ENCODE peak calls at places on chromosome 1, in five cellular contexts. One of them, this sample, is unnamed.

GRCh38 chr1:97190326-97190725 is 468.7 kb downstream of the PTBP2 start:
- DNase-seq in right lobe of liver: no peak
- DNase-seq in A549: no peak
- DNase-seq in fibroblast of lung: peak; percentile 84
- DNase-seq in sigmoid colon: no peak
- DNase-seq in this sample: peak; percentile 27

GRCh38 chr1:8024329-8024728 is 1.8 kb downstream of the ERRFI1 start:
- DNase-seq in right lobe of liver: no peak
- DNase-seq in A549: no peak
- DNase-seq in fibroblast of lung: peak; percentile 8
- DNase-seq in sigmoid colon: no peak
- DNase-seq in this sample: no peak

GRCh38 chr1:214567481-214567980 is 16.1 kb upstream of the PTPN14 start:
- DNase-seq in sigmoid colon: no peak
- DNase-seq in right lobe of liver: no peak
- DNase-seq in fibroblast of lung: no peak
- DNase-seq in A549: no peak
- DNase-seq in this sample: no peak

GRCh38 chr1:229990326-229990725 is 76.7 kb upstream of the GALNT2 start:
- DNase-seq in right lobe of liver: no peak
- DNase-seq in A549: no peak
- DNase-seq in sigmoid colon: no peak
- DNase-seq in fibroblast of lung: no peak
- DNase-seq in this sample: no peak

GRCh38 chr1:205950280-205950679 is 7.0 kb upstream of the SLC26A9 start:
- DNase-seq in A549: no peak
- DNase-seq in right lobe of liver: no peak
- DNase-seq in sigmoid colon: peak; percentile 70
- DNase-seq in fibroblast of lung: peak; percentile 81
- DNase-seq in this sample: no peak

GRCh38 chr1:43274125-43274803 is 4.5 kb downstream of the TMEM125 start:
- DNase-seq in fibroblast of lung: peak; percentile 36
- DNase-seq in right lobe of liver: peak; percentile 18
- DNase-seq in A549: peak; percentile 17
- DNase-seq in sigmoid colon: peak; percentile 60
- DNase-seq in this sample: no peak

GRCh38 chr1:172938676-172939075 is 112.1 kb downstream of the TNFSF18 start:
- DNase-seq in fibroblast of lung: peak; percentile 63
- DNase-seq in right lobe of liver: no peak
- DNase-seq in sigmoid colon: no peak
- DNase-seq in A549: no peak
- DNase-seq in this sample: no peak

GRCh38 chr1:226737819-226738420 is 1.2 kb downstream of the ITPKB start:
- DNase-seq in A549: peak; percentile 27
- DNase-seq in fibroblast of lung: peak; percentile 51
- DNase-seq in sigmoid colon: peak; percentile 83
- DNase-seq in right lobe of liver: peak; percentile 54
- DNase-seq in this sample: no peak

GRCh38 chr1:53943490-53944043 is 1.9 kb downstream of the IFT25 start:
- DNase-seq in sigmoid colon: no peak
- DNase-seq in A549: no peak
- DNase-seq in fibroblast of lung: no peak
- DNase-seq in right lobe of liver: no peak
- DNase-seq in this sample: no peak

GRCh38 chr1:160362168-160362941 is 4.5 kb upstream of the NHLH1 start:
- DNase-seq in fibroblast of lung: no peak
- DNase-seq in sigmoid colon: no peak
- DNase-seq in right lobe of liver: no peak
- DNase-seq in A549: no peak
- DNase-seq in this sample: no peak
- H3K27ac ChIP-seq in fibroblast of lung: no peak overlapping the region
- H3K27ac ChIP-seq in sigmoid colon: no peak overlapping the region
- H3K27ac ChIP-seq in right lobe of liver: no peak overlapping the region
- H3K27ac ChIP-seq in A549: peak overlapping the region; percentile 42
- H3K27ac ChIP-seq in this sample: no peak overlapping the region

GRCh38 chr1:223834660-223835263 is 11.0 kb downstream of the TP53BP2 start:
- DNase-seq in sigmoid colon: no peak
- DNase-seq in right lobe of liver: no peak
- DNase-seq in fibroblast of lung: peak; percentile 67
- DNase-seq in A549: no peak
- DNase-seq in this sample: no peak
- H3K27ac ChIP-seq in sigmoid colon: peak overlapping the region; percentile 39
- H3K27ac ChIP-seq in right lobe of liver: peak overlapping the region; percentile 78
- H3K27ac ChIP-seq in fibroblast of lung: peak overlapping the region; percentile 75
- H3K27ac ChIP-seq in A549: no peak overlapping the region
- H3K27ac ChIP-seq in this sample: peak overlapping the region; percentile 18

GRCh38 chr1:202165942-202166843 is 5.8 kb upstream of the PTPN7 start:
- DNase-seq in sigmoid colon: no peak
- DNase-seq in fibroblast of lung: peak; percentile 26
- DNase-seq in A549: no peak
- DNase-seq in right lobe of liver: no peak
- DNase-seq in this sample: no peak
- H3K27ac ChIP-seq in sigmoid colon: no peak overlapping the region
- H3K27ac ChIP-seq in fibroblast of lung: no peak overlapping the region
- H3K27ac ChIP-seq in A549: no peak overlapping the region
- H3K27ac ChIP-seq in right lobe of liver: no peak overlapping the region
- H3K27ac ChIP-seq in this sample: no peak overlapping the region

DNA sequence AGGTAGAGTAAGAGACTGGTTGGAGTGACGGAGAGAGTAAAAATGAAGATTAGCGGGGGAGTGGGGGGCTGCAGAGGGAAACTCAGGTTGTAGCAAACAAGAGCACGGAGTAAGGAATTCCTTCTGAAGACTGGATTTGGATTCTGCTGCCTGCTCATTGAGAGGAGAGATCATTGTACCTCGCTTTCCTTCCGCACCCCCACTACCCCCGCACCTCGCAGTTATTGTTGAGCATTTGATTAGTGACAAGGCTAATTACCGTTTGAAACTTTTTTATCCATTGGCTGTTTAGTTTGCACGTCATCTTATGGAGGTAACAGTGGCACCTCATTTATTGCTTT is 463 bp downstream of the PRPF3 start:
- DNase-seq in fibroblast of lung: peak; percentile 3
- DNase-seq in sigmoid colon: no peak
- DNase-seq in right lobe of liver: no peak
- DNase-seq in A549: no peak
- DNase-seq in this sample: no peak
- H3K27ac ChIP-seq in fibroblast of lung: peak overlapping the region; percentile 67
- H3K27ac ChIP-seq in sigmoid colon: peak overlapping the region; percentile 91
- H3K27ac ChIP-seq in right lobe of liver: peak overlapping the region; percentile 77
- H3K27ac ChIP-seq in A549: peak overlapping the region; percentile 93
- H3K27ac ChIP-seq in this sample: peak overlapping the region; percentile 82

DNA sequence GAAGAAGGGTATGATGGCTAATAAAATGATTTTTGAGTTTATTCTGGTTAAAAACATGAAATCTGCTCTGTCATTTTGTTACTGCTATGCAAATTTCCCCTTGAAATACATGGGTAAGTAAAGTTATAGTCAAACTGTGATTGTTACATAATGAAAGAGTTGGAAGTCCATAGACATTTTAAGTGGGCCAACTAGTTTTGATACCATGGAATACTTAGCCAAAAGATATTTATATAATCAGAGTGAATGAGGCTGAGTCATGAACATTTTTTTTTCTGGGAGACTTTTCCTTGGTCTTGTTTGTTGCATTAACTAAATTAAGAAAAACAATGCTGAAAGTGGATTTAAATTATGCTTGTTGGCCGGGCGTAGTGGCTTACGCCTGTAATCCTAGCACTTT is 58.2 kb upstream of the MPC2 start:
- DNase-seq in A549: no peak
- DNase-seq in fibroblast of lung: peak; percentile 11
- DNase-seq in right lobe of liver: no peak
- DNase-seq in sigmoid colon: no peak
- DNase-seq in this sample: no peak
- H3K27ac ChIP-seq in A549: no peak overlapping the region
- H3K27ac ChIP-seq in fibroblast of lung: no peak overlapping the region
- H3K27ac ChIP-seq in right lobe of liver: peak overlapping the region; percentile 58
- H3K27ac ChIP-seq in sigmoid colon: no peak overlapping the region
- H3K27ac ChIP-seq in this sample: no peak overlapping the region

DNA sequence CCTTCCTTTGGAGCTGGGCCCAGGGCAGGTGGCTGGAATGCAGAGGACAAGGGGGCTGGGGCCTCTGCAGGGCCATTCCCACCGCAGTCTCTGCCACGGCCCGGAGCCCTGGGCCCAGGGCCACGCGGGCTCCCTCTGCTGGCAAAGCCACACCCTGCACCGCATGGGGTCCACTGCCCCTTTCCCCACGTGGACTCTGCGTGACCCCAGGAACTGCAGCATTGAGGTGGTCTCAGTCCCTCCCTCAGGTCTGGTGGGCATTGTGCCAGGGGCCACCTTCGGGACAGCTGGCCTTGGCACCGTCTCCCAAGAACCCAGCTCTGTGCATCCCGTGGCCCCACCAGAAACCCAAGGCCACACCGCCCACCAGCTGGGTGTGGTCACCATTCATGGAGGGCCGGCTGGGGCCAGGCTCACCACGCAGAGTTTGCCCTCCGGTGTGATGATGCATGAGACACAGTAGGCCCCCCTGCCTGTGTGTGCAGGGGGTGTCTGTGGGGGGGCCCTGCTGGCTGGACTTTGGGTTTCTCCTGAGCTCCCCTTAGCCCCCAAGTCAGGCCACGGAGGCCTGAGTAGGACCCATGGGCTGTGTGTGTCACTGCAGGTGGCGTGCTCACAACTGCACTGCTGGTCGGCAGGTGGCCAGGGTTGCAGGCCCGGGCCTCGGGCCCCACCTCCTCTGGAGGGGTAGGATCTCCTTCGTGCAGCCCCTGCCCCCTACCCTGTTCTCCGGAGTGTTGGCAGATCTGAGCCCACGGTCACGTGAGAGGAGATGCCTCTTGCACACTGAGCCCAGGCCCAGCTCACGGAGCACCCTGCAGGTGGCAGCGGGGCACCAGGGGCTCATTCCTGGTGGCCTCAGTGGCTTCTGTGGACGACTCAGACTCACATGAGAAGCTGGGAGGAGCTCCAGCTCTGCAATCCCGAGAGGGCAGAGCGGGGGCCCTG is 5.7 kb downstream of the VWA1 start:
- DNase-seq in right lobe of liver: no peak
- DNase-seq in fibroblast of lung: peak; percentile 20
- DNase-seq in A549: no peak
- DNase-seq in sigmoid colon: no peak
- DNase-seq in this sample: no peak
- H3K27ac ChIP-seq in right lobe of liver: no peak overlapping the region
- H3K27ac ChIP-seq in fibroblast of lung: no peak overlapping the region
- H3K27ac ChIP-seq in A549: no peak overlapping the region
- H3K27ac ChIP-seq in sigmoid colon: peak overlapping the region; percentile 39
- H3K27ac ChIP-seq in this sample: no peak overlapping the region